ENCODE peak calls at places on chromosome 3, in seven cellular contexts. One of them, this sample, is unnamed.

GRCh38 chr3:168648321-168648720 is 552.6 kb upstream of the GOLIM4 start:
- DNase-seq in PC-3: peak; percentile 48
- DNase-seq in colonic mucosa: no peak
- DNase-seq in fibroblast of lung: no peak
- DNase-seq in lung: no peak
- DNase-seq in endodermal cell: no peak
- DNase-seq in GM23248: no peak
- DNase-seq in this sample: no peak

GRCh38 chr3:21752749-21753347 is 1.8 kb upstream of the ZNF385D start:
- DNase-seq in endodermal cell: no peak
- DNase-seq in PC-3: peak; percentile 77
- DNase-seq in lung: no peak
- DNase-seq in GM23248: peak; percentile 91
- DNase-seq in colonic mucosa: no peak
- DNase-seq in fibroblast of lung: peak; percentile 68
- DNase-seq in this sample: peak; percentile 62

GRCh38 chr3:119457260-119457659 is 6.2 kb downstream of the TMEM39A start:
- DNase-seq in PC-3: no peak
- DNase-seq in fibroblast of lung: no peak
- DNase-seq in lung: no peak
- DNase-seq in endodermal cell: no peak
- DNase-seq in colonic mucosa: no peak
- DNase-seq in GM23248: no peak
- DNase-seq in this sample: no peak

GRCh38 chr3:13021141-13021933 is 51.9 kb downstream of the IQSEC1 start:
- DNase-seq in endodermal cell: no peak
- DNase-seq in lung: no peak
- DNase-seq in GM23248: peak; percentile 8
- DNase-seq in PC-3: no peak
- DNase-seq in fibroblast of lung: no peak
- DNase-seq in colonic mucosa: no peak
- DNase-seq in this sample: no peak

GRCh38 chr3:186824430-186825139 is 17.9 kb upstream of the ADIPOQ start:
- DNase-seq in PC-3: no peak
- DNase-seq in GM23248: no peak
- DNase-seq in colonic mucosa: no peak
- DNase-seq in lung: no peak
- DNase-seq in endodermal cell: peak; percentile 86
- DNase-seq in fibroblast of lung: no peak
- DNase-seq in this sample: no peak

GRCh38 chr3:44993471-44994205 is 17.6 kb downstream of the EXOSC7 start:
- DNase-seq in endodermal cell: no peak
- DNase-seq in fibroblast of lung: peak; percentile 73
- DNase-seq in colonic mucosa: peak; percentile 38
- DNase-seq in PC-3: peak; percentile 80
- DNase-seq in GM23248: peak; percentile 79
- DNase-seq in lung: no peak
- DNase-seq in this sample: peak; percentile 34

GRCh38 chr3:99250821-99251355 is 349.4 kb upstream of the DCBLD2 start:
- DNase-seq in GM23248: peak; percentile 24
- DNase-seq in PC-3: no peak
- DNase-seq in lung: no peak
- DNase-seq in colonic mucosa: no peak
- DNase-seq in fibroblast of lung: no peak
- DNase-seq in endodermal cell: no peak
- DNase-seq in this sample: no peak

GRCh38 chr3:190017575-190018288 is 103.0 kb downstream of the P3H2 start:
- DNase-seq in PC-3: peak; percentile 90
- DNase-seq in colonic mucosa: peak; percentile 48
- DNase-seq in GM23248: peak; percentile 69
- DNase-seq in endodermal cell: peak; percentile 54
- DNase-seq in fibroblast of lung: peak; percentile 80
- DNase-seq in lung: no peak
- DNase-seq in this sample: peak; percentile 73

GRCh38 chr3:137812018-137812417 is 47.9 kb downstream of the SOX14 start:
- DNase-seq in GM23248: no peak
- DNase-seq in PC-3: no peak
- DNase-seq in lung: no peak
- DNase-seq in fibroblast of lung: no peak
- DNase-seq in colonic mucosa: no peak
- DNase-seq in endodermal cell: no peak
- DNase-seq in this sample: no peak

GRCh38 chr3:56467108-56467507 is 1.2 kb downstream of the ERC2 start:
- DNase-seq in lung: peak; percentile 90
- DNase-seq in colonic mucosa: peak; percentile 86
- DNase-seq in PC-3: peak; percentile 87
- DNase-seq in GM23248: no peak
- DNase-seq in fibroblast of lung: peak; percentile 85
- DNase-seq in endodermal cell: peak; percentile 97
- DNase-seq in this sample: peak; percentile 70

GRCh38 chr3:39927479-39927878 is 118.1 kb downstream of the MYRIP start:
- DNase-seq in endodermal cell: no peak
- DNase-seq in fibroblast of lung: no peak
- DNase-seq in colonic mucosa: no peak
- DNase-seq in PC-3: no peak
- DNase-seq in GM23248: no peak
- DNase-seq in lung: no peak
- DNase-seq in this sample: no peak

GRCh38 chr3:192156382-192156781 is 571.0 kb downstream of the FGF12 start:
- DNase-seq in GM23248: no peak
- DNase-seq in colonic mucosa: no peak
- DNase-seq in PC-3: no peak
- DNase-seq in fibroblast of lung: no peak
- DNase-seq in lung: no peak
- DNase-seq in endodermal cell: no peak
- DNase-seq in this sample: no peak

GRCh38 chr3:192155194-192155593 is 572.1 kb downstream of the FGF12 start:
- DNase-seq in colonic mucosa: no peak
- DNase-seq in PC-3: no peak
- DNase-seq in lung: no peak
- DNase-seq in GM23248: no peak
- DNase-seq in fibroblast of lung: no peak
- DNase-seq in endodermal cell: no peak
- DNase-seq in this sample: no peak
- H3K27ac ChIP-seq in colonic mucosa: no peak overlapping the region
- H3K27ac ChIP-seq in PC-3: no peak overlapping the region
- H3K27ac ChIP-seq in lung: no peak overlapping the region
- H3K27ac ChIP-seq in GM23248: no peak overlapping the region
- H3K27ac ChIP-seq in fibroblast of lung: no peak overlapping the region
- H3K27ac ChIP-seq in endodermal cell: no peak overlapping the region
- H3K27ac ChIP-seq in this sample: no peak overlapping the region

DNA sequence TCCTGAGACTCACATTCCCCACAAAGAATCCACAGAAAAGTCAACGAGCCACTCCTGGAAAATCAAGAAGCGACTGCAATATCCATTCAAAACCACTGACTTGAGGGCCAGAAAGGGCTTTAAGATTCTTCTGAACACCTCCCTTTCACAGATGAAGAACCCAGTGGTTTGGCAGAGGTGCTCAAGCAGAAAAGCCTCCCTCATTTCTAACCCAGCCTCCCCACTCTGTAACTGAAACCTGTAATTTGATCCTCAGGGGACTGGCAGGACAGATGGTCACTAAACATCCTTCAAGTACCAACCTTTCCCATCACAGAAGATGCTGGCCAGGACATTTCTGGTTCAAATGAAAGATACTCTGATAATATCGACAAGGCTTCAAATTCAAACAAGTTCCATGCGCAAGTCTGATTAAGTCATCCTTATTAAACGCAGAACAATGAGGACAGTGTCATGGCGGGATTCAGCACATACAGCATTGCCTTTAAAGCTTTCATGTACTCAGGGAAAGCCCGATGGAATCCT is 5.5 kb downstream of the SEMA5B start:
- DNase-seq in fibroblast of lung: no peak
- DNase-seq in colonic mucosa: no peak
- DNase-seq in endodermal cell: no peak
- DNase-seq in PC-3: no peak
- DNase-seq in lung: no peak
- DNase-seq in GM23248: no peak
- DNase-seq in this sample: no peak
- H3K27me3 ChIP-seq in fibroblast of lung: peaks cover 54% of the 10 kb centered on the region
- H3K27me3 ChIP-seq in colonic mucosa: peaks cover 30% of the 10 kb centered on the region
- H3K27me3 ChIP-seq in endodermal cell: no peaks in the 10 kb centered on the region
- H3K27me3 ChIP-seq in PC-3: peaks cover 98% of the 10 kb centered on the region
- H3K27me3 ChIP-seq in lung: no peaks in the 10 kb centered on the region
- H3K27me3 ChIP-seq in GM23248: peaks cover 91% of the 10 kb centered on the region
- H3K27me3 ChIP-seq in this sample: peaks cover 63% of the 10 kb centered on the region

GRCh38 chr3:146308222-146308621 is 57.3 kb upstream of the PLSCR4 start:
- DNase-seq in PC-3: peak; percentile 81
- DNase-seq in endodermal cell: no peak
- DNase-seq in colonic mucosa: no peak
- DNase-seq in GM23248: peak; percentile 92
- DNase-seq in lung: no peak
- DNase-seq in fibroblast of lung: peak; percentile 92
- DNase-seq in this sample: peak; percentile 87
- H3K27ac ChIP-seq in PC-3: peak overlapping the region; percentile 79
- H3K27ac ChIP-seq in endodermal cell: no peak overlapping the region
- H3K27ac ChIP-seq in colonic mucosa: no peak overlapping the region
- H3K27ac ChIP-seq in GM23248: peak overlapping the region; percentile 74
- H3K27ac ChIP-seq in lung: no peak overlapping the region
- H3K27ac ChIP-seq in fibroblast of lung: peak overlapping the region; percentile 65
- H3K27ac ChIP-seq in this sample: peak overlapping the region; percentile 98

GRCh38 chr3:53234130-53234840 is 21.5 kb downstream of the TKT start:
- DNase-seq in endodermal cell: no peak
- DNase-seq in GM23248: no peak
- DNase-seq in lung: no peak
- DNase-seq in PC-3: no peak
- DNase-seq in fibroblast of lung: no peak
- DNase-seq in colonic mucosa: no peak
- DNase-seq in this sample: no peak
- H3K27me3 ChIP-seq in endodermal cell: no peaks in the 10 kb centered on the region
- H3K27me3 ChIP-seq in GM23248: no peaks in the 10 kb centered on the region
- H3K27me3 ChIP-seq in lung: no peaks in the 10 kb centered on the region
- H3K27me3 ChIP-seq in PC-3: no peaks in the 10 kb centered on the region
- H3K27me3 ChIP-seq in fibroblast of lung: no peaks in the 10 kb centered on the region
- H3K27me3 ChIP-seq in colonic mucosa: no peaks in the 10 kb centered on the region
- H3K27me3 ChIP-seq in this sample: no peaks in the 10 kb centered on the region

DNA sequence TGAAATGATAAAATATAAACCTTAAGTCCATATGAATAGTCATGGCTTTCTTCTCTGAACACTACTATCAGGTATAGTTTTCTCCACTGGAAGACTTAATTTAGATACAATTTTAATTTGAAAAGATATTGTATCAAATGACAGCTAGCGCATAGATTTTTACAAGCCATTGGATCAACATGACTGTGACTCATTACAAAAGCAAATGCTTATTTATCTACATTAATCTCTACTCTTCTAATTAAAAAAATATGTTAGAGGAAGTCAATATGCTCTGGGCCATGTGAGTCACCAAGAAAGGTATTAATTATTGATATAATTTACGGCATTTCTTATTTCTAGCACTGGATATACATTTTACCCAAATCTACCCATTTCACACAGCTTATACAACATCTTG is 800.3 kb upstream of the GBE1 start:
- DNase-seq in endodermal cell: no peak
- DNase-seq in PC-3: peak; percentile 40
- DNase-seq in GM23248: no peak
- DNase-seq in colonic mucosa: no peak
- DNase-seq in fibroblast of lung: no peak
- DNase-seq in lung: no peak
- DNase-seq in this sample: no peak
- H3K27ac ChIP-seq in endodermal cell: no peak overlapping the region
- H3K27ac ChIP-seq in PC-3: no peak overlapping the region
- H3K27ac ChIP-seq in GM23248: no peak overlapping the region
- H3K27ac ChIP-seq in colonic mucosa: no peak overlapping the region
- H3K27ac ChIP-seq in fibroblast of lung: no peak overlapping the region
- H3K27ac ChIP-seq in lung: no peak overlapping the region
- H3K27ac ChIP-seq in this sample: no peak overlapping the region

GRCh38 chr3:50503947-50504346 is 513 bp upstream of the CACNA2D2 start:
- DNase-seq in lung: no peak
- DNase-seq in endodermal cell: no peak
- DNase-seq in colonic mucosa: no peak
- DNase-seq in fibroblast of lung: no peak
- DNase-seq in PC-3: no peak
- DNase-seq in GM23248: no peak
- DNase-seq in this sample: no peak
- H3K27me3 ChIP-seq in lung: no peaks in the 10 kb centered on the region
- H3K27me3 ChIP-seq in endodermal cell: peaks cover 27% of the 10 kb centered on the region
- H3K27me3 ChIP-seq in colonic mucosa: peaks cover 19% of the 10 kb centered on the region
- H3K27me3 ChIP-seq in fibroblast of lung: peaks cover 25% of the 10 kb centered on the region
- H3K27me3 ChIP-seq in PC-3: peaks cover 31% of the 10 kb centered on the region
- H3K27me3 ChIP-seq in GM23248: peaks cover 36% of the 10 kb centered on the region
- H3K27me3 ChIP-seq in this sample: peaks cover 26% of the 10 kb centered on the region

DNA sequence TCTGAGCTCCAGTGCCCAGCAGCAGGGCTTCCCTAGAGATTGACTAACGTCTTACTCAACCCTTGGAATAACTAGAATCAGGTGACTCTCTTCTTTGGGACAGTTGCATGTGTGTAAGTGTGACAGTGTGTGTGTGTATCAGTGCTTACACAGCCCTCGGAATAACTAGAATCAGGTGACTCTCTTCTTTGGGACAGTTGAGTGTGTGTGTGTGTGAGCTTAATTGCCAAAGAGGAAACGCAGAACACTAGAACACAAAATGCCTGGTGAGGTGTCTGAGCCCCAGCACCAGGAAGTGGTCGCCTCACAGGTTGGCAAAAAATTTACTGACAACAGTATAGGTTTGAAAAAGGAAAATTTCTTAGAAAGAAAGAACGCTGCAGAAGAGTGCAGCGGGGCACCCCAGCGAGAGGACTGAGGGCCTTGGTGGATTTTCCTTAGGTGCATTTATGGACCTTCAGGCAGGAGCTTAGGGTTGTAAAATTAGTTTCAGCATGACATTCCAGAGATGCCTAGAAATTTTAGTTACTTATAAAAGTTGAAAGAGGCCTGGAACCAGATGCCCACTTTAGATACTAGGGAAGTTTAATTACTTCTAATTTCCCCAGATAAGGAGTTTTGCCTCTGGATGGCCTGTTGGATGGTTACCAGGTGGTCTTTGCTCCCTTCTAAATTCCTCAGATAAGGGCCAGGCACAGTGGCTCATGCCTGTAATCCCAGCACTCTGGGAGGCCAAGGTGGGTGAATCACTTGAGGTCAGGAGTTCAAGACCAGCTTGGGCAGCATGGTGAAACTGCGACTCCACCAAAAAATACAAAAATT is 3.7 kb upstream of the WDR82 start:
- DNase-seq in lung: no peak
- DNase-seq in endodermal cell: no peak
- DNase-seq in PC-3: no peak
- DNase-seq in fibroblast of lung: no peak
- DNase-seq in GM23248: peak; percentile 60
- DNase-seq in colonic mucosa: no peak
- DNase-seq in this sample: peak; percentile 14
- H3K27ac ChIP-seq in lung: no peak overlapping the region
- H3K27ac ChIP-seq in endodermal cell: no peak overlapping the region
- H3K27ac ChIP-seq in PC-3: no peak overlapping the region
- H3K27ac ChIP-seq in fibroblast of lung: no peak overlapping the region
- H3K27ac ChIP-seq in GM23248: peak overlapping the region; percentile 49
- H3K27ac ChIP-seq in colonic mucosa: peak overlapping the region; percentile 40
- H3K27ac ChIP-seq in this sample: no peak overlapping the region

This sample was measured in brain microvascular endothelial cell.